ENCODE peak calls at places on chromosomes 1 and 21, in six cellular contexts. K is thyroid gland; U is GM23338; J is CD8-positive, alpha-beta T cell; B is transverse colon; M is left ventricle myocardium inferior. R is an unnamed sample.

GRCh38 chr1:209266590-209267172 is 316.8 kb upstream of the CAMK1G start:
- DNase-seq in J (no peak), M (no peak), B (no peak), U (no peak), K (no peak), R (no peak)

GRCh38 chr21:46317710-46318463 is 5.8 kb downstream of the C21orf58 start:
- DNase-seq in B (peak; percentile 59), J (no peak), U (peak; percentile 54), K (peak; percentile 25), M (peak; percentile 66), R (no peak)

GRCh38 chr1:153527023-153527724 is 8.6 kb downstream of the S100A6 start:
- DNase-seq in M (no peak), J (no peak), U (no peak), K (no peak), B (no peak), R (no peak)

GRCh38 chr1:1360511-1361169 is 2.3 kb upstream of the MXRA8 start:
- DNase-seq in M (peak; percentile 65), B (peak; percentile 57), U (no peak), K (peak; percentile 47), J (no peak), R (no peak)

GRCh38 chr1:64861611-64862010 is 104.7 kb downstream of the JAK1 start:
- DNase-seq in U (peak; percentile 86), B (peak; percentile 29), K (peak; percentile 8), M (no peak), J (no peak), R (no peak)

GRCh38 chr1:230982698-230983097 is 3.8 kb downstream of the ARV1 start:
- DNase-seq in U (no peak), K (no peak), B (no peak), M (no peak), J (no peak), R (no peak)

GRCh38 chr1:161220002-161220401 is 3.4 kb downstream of the APOA2 start:
- DNase-seq in M (no peak), U (no peak), K (no peak), J (no peak), B (no peak), R (no peak)

GRCh38 chr1:163361123-163361934 is 39.6 kb downstream of the NUF2 start:
- DNase-seq in U (peak; percentile 69), J (no peak), K (no peak), M (no peak), B (no peak), R (no peak)

GRCh38 chr1:173474097-173474779 is 2.9 kb upstream of the PRDX6 start:
- DNase-seq in M (no peak), U (no peak), B (peak; percentile 13), K (no peak), J (no peak), R (no peak)

GRCh38 chr1:209747580-209748262 is 8.1 kb upstream of the TRAF3IP3 start:
- DNase-seq in M (peak; percentile 87), U (peak; percentile 98), J (peak; percentile 81), B (peak; percentile 97), K (peak; percentile 95), R (peak; percentile 75)

GRCh38 chr1:187471555-187471954 is 642.8 kb downstream of the PLA2G4A start:
- DNase-seq in J (no peak), U (no peak), M (no peak), K (no peak), B (no peak), R (no peak)

GRCh38 chr1:117821782-117822447 is 107.5 kb downstream of the GDAP2 start:
- DNase-seq in M (no peak), B (peak; percentile 19), U (peak; percentile 41), K (no peak), J (no peak), R (no peak)

GRCh38 chr1:154420172-154420571 is 15.0 kb downstream of the IL6R start:
- DNase-seq in B (peak; percentile 78), K (peak; percentile 46), U (no peak), J (peak; percentile 53), M (peak; percentile 82), R (peak; percentile 32)

GRCh38 chr21:36411301-36411700 is 26.1 kb downstream of the CHAF1B start:
- DNase-seq in K (no peak), J (no peak), M (no peak), B (no peak), U (no peak), R (no peak)

GRCh38 chr1:16348414-16349182 is 3.7 kb downstream of the FBXO42 start:
- DNase-seq in J (no peak), B (no peak), U (no peak), K (no peak), M (no peak), R (no peak)

GRCh38 chr1:180231506-180232420 is 1.7 kb downstream of the LHX4 start:
- DNase-seq in M (no peak), J (no peak), K (peak; percentile 14), U (peak; percentile 85), B (no peak), R (no peak)

GRCh38 chr1:180230416-180230790 is 339 bp downstream of the LHX4 start:
- DNase-seq in M (no peak), J (no peak), U (peak; percentile 63), K (no peak), B (no peak), R (no peak)

GRCh38 chr1:180232521-180233043 is 2.5 kb downstream of the LHX4 start:
- DNase-seq in U (peak; percentile 58), K (no peak), B (no peak), J (no peak), M (no peak), R (no peak)

GRCh38 chr1:180229483-180230415 is at the start of gene LHX4:
- DNase-seq in B (no peak), M (no peak), J (no peak), K (no peak), U (peak; percentile 84), R (no peak)

GRCh38 chr1:180230791-180231505 is 884 bp downstream of the LHX4 start:
- DNase-seq in M (no peak), B (no peak), J (no peak), U (peak; percentile 91), K (no peak), R (no peak)
- H3K4me1 ChIP-seq in M (peaks cover 65% of the 10 kb centered on the region), B (peaks cover 55% of the 10 kb centered on the region), J (peaks cover 25% of the 10 kb centered on the region), U (peaks cover 38% of the 10 kb centered on the region), K (peaks cover 37% of the 10 kb centered on the region), R (peaks cover 40% of the 10 kb centered on the region)

GRCh38 chr1:119713538-119714456 is 2.1 kb downstream of the PHGDH start:
- DNase-seq in J (no peak), U (peak; percentile 82), K (peak; percentile 13), B (no peak), M (no peak), R (no peak)
- H3K27ac ChIP-seq in J (no peak overlapping the region), U (peak overlapping the region; percentile 94), K (peak overlapping the region; percentile 1), B (peak overlapping the region; percentile 63), M (peak overlapping the region; percentile 72), R (no peak overlapping the region)

GRCh38 chr1:234214911-234215892 is 158.1 kb upstream of the COA6 start:
- DNase-seq in B (peak; percentile 13), J (no peak), K (peak; percentile 76), U (peak; percentile 76), M (no peak), R (no peak)

GRCh38 chr1:234216116-234216703 is 157.0 kb upstream of the COA6 start:
- DNase-seq in B (no peak), J (no peak), M (no peak), U (no peak), K (no peak), R (no peak)

GRCh38 chr1:234219711-234220110 is 153.5 kb upstream of the COA6 start:
- DNase-seq in U (no peak), J (no peak), K (no peak), M (no peak), B (no peak), R (no peak)

GRCh38 chr1:234218078-234218477 is 155.2 kb upstream of the COA6 start:
- DNase-seq in U (no peak), M (no peak), K (no peak), B (no peak), J (no peak), R (no peak)

GRCh38 chr1:234217316-234217840 is 155.9 kb upstream of the COA6 start:
- DNase-seq in K (no peak), J (no peak), B (no peak), U (no peak), M (no peak), R (no peak)
- H3K4me1 ChIP-seq in K (no peaks in the 10 kb centered on the region), J (peaks cover 16% of the 10 kb centered on the region), B (peaks cover 9% of the 10 kb centered on the region), U (peaks cover 9% of the 10 kb centered on the region), M (peaks cover 13% of the 10 kb centered on the region), R (peaks cover 7% of the 10 kb centered on the region)

GRCh38 chr1:10064416-10065343 is 31.9 kb downstream of the UBE4B start:
- DNase-seq in J (no peak), M (no peak), K (no peak), B (no peak), U (no peak), R (no peak)
- H3K27ac ChIP-seq in J (no peak overlapping the region), M (peak overlapping the region; percentile 95), K (no peak overlapping the region), B (peak overlapping the region; percentile 0), U (peak overlapping the region; percentile 32), R (no peak overlapping the region)

GRCh38 chr1:206705187-206705586 is 20.5 kb downstream of the MAPKAPK2 start:
- DNase-seq in B (no peak), J (no peak), K (peak; percentile 86), U (peak; percentile 30), M (no peak), R (no peak)
- H3K4me1 ChIP-seq in B (peaks cover 62% of the 10 kb centered on the region), J (peaks cover 73% of the 10 kb centered on the region), K (peaks cover 62% of the 10 kb centered on the region), U (peaks cover 64% of the 10 kb centered on the region), M (peaks cover 100% of the 10 kb centered on the region), R (peaks cover 60% of the 10 kb centered on the region)

GRCh38 chr1:3212453-3213230 is 143.6 kb downstream of the PRDM16 start:
- DNase-seq in U (no peak), M (no peak), J (no peak), K (no peak), B (no peak), R (no peak)
- H3K27ac ChIP-seq in U (no peak overlapping the region), M (no peak overlapping the region), J (no peak overlapping the region), K (no peak overlapping the region), B (no peak overlapping the region), R (no peak overlapping the region)

R was measured in effector memory CD4-positive, alpha-beta T cell.